ENCODE peak calls at places on chromosomes 7 and 10, in four cellular contexts. T is GM23248, C is astrocyte, Q is K562. H is an unnamed sample.

GRCh38 chr10:100826983-100827818 is 81.8 kb downstream of the PAX2 start:
- DNase-seq in T (peak; percentile 10), C (no peak), Q (no peak), H (no peak)

GRCh38 chr7:98651760-98652159 is 34.7 kb downstream of the NPTX2 start:
- DNase-seq in T (no peak), C (no peak), Q (no peak), H (no peak)

GRCh38 chr7:29243777-29244655 is 49.4 kb downstream of the CHN2 start:
- DNase-seq in T (no peak), Q (peak; percentile 23), C (no peak), H (no peak)

GRCh38 chr7:158292948-158293347 is 294.7 kb downstream of the PTPRN2 start:
- DNase-seq in C (no peak), T (no peak), Q (no peak), H (no peak)

GRCh38 chr10:72248477-72249151 is 25.1 kb upstream of the DDIT4 start:
- DNase-seq in T (peak; percentile 33), Q (no peak), C (no peak), H (peak; percentile 68)

GRCh38 chr10:24813866-24814265 is 90.2 kb upstream of the ARHGAP21 start:
- DNase-seq in Q (no peak), C (no peak), T (no peak), H (no peak)

GRCh38 chr7:128304212-128304611 is 39.5 kb downstream of the RBM28 start:
- DNase-seq in Q (no peak), T (no peak), C (no peak), H (no peak)

GRCh38 chr7:21550076-21550475 is 7.2 kb downstream of the DNAH11 start:
- DNase-seq in Q (no peak), C (no peak), T (no peak), H (no peak)

GRCh38 chr10:43479275-43479674 is 42.4 kb downstream of the ZNF487 start:
- DNase-seq in C (peak; percentile 8), Q (no peak), T (peak; percentile 45), H (peak; percentile 60)

GRCh38 chr7:1598961-1599360 is 29.1 kb upstream of the PSMG3 start:
- DNase-seq in T (no peak), Q (no peak), C (no peak), H (no peak)

GRCh38 chr7:386385-386784 is 96.4 kb downstream of the FOXL3 start:
- DNase-seq in C (no peak), T (no peak), Q (no peak), H (no peak)

GRCh38 chr7:40232242-40232929 is 97.6 kb downstream of the SUGCT start:
- DNase-seq in Q (peak; percentile 50), T (peak; percentile 82), C (peak; percentile 61), H (peak; percentile 90)

GRCh38 chr7:101588131-101588935 is 40.8 kb downstream of the MYL10 start:
- DNase-seq in T (no peak), C (no peak), Q (no peak), H (no peak)

GRCh38 chr10:128480601-128481000 is 354.4 kb upstream of the MKI67 start:
- DNase-seq in C (no peak), Q (no peak), T (no peak), H (no peak)

GRCh38 chr7:131164025-131164899 is 163.4 kb upstream of the MKLN1 start:
- DNase-seq in Q (no peak), T (peak; percentile 91), C (peak; percentile 88), H (peak; percentile 87)

GRCh38 chr7:4667776-4668509 is 14.2 kb upstream of the FOXK1 start:
- DNase-seq in Q (no peak), C (peak; percentile 97), T (peak; percentile 53), H (peak; percentile 87)

GRCh38 chr7:516606-517456 is 2.8 kb downstream of the PDGFA start:
- DNase-seq in C (peak; percentile 73), Q (peak; percentile 62), T (peak; percentile 93), H (peak; percentile 93)

GRCh38 chr7:30743371-30744074 is 8.4 kb upstream of the INMT start:
- DNase-seq in C (no peak), T (peak; percentile 52), Q (peak; percentile 80), H (peak; percentile 55)

GRCh38 chr7:102875700-102876192 is 37.1 kb upstream of the LRRC17 start:
- DNase-seq in T (peak; percentile 99), Q (peak; percentile 65), C (peak; percentile 100), H (peak; percentile 94)

GRCh38 chr7:116339564-116339963 is 129.2 kb downstream of the TES start:
- DNase-seq in C (no peak), Q (peak; percentile 38), T (no peak), H (no peak)

GRCh38 chr7:620052-620451 is 100.4 kb upstream of the PDGFA start:
- DNase-seq in T (peak; percentile 31), C (peak; percentile 89), Q (peak; percentile 39), H (no peak)

GRCh38 chr10:114010316-114010715 is 33.4 kb upstream of the ADRB1 start:
- DNase-seq in Q (no peak), C (no peak), T (no peak), H (peak; percentile 24)

GRCh38 chr10:122161795-122162194 is 109.3 kb upstream of the BTBD16 start:
- DNase-seq in Q (no peak), C (no peak), T (no peak), H (no peak)

GRCh38 chr7:4159761-4160554 is 522.1 kb upstream of the FOXK1 start:
- DNase-seq in C (peak; percentile 4), Q (no peak), T (no peak), H (no peak)

GRCh38 chr10:47406870-47407648 is 23.0 kb upstream of the ZNF488 start:
- DNase-seq in T (peak; percentile 80), C (peak; percentile 83), Q (peak; percentile 89), H (peak; percentile 60)

GRCh38 chr7:143283344-143283743 is 1.4 kb upstream of the TMEM139 start:
- DNase-seq in T (no peak), Q (no peak), C (no peak), H (no peak)

GRCh38 chr10:70602665-70603438 is at the start of gene PRF1:
- DNase-seq in Q (peak; percentile 65), T (no peak), C (no peak), H (no peak)

GRCh38 chr10:119341236-119342016 is 134.1 kb downstream of the GRK5 start:
- DNase-seq in C (peak; percentile 71), Q (no peak), T (peak; percentile 80), H (peak; percentile 42)

GRCh38 chr7:152640829-152641228 is 35.1 kb downstream of the XRCC2 start:
- DNase-seq in Q (no peak), C (no peak), T (no peak), H (no peak)

GRCh38 chr7:7772385-7772784 is 54.0 kb upstream of the RPA3 start:
- DNase-seq in C (peak; percentile 46), T (no peak), Q (no peak), H (peak; percentile 50)

GRCh38 chr10:128274938-128275337 is 148.7 kb upstream of the MKI67 start:
- DNase-seq in Q (peak; percentile 26), C (no peak), T (peak; percentile 79), H (peak; percentile 1)

GRCh38 chr10:11433657-11434056 is 177.8 kb downstream of the USP6NL start:
- DNase-seq in T (no peak), C (no peak), Q (no peak), H (no peak)

GRCh38 chr7:67423058-67423457 is 426.4 kb downstream of the TYW1 start:
- DNase-seq in Q (no peak), T (no peak), C (no peak), H (no peak)

GRCh38 chr10:80739963-80740715 is 202.4 kb downstream of the SH2D4B start:
- DNase-seq in C (no peak), Q (peak; percentile 85), T (no peak), H (no peak)

GRCh38 chr7:156039194-156039593 is 226.9 kb upstream of the SHH start:
- DNase-seq in C (no peak), T (no peak), Q (no peak), H (no peak)
- H3K9ac ChIP-seq in C (no peak overlapping the region), T (no peak overlapping the region), Q (no peak overlapping the region), H (no peak overlapping the region)

GRCh38 chr7:46291064-46291463 is 370.0 kb upstream of the IGFBP3 start:
- DNase-seq in T (peak; percentile 95), C (peak; percentile 59), Q (no peak), H (peak; percentile 68)
- H3K9ac ChIP-seq in T (peak overlapping the region; percentile 71), C (peak overlapping the region; percentile 21), Q (no peak overlapping the region), H (peak overlapping the region; percentile 24)

DNA sequence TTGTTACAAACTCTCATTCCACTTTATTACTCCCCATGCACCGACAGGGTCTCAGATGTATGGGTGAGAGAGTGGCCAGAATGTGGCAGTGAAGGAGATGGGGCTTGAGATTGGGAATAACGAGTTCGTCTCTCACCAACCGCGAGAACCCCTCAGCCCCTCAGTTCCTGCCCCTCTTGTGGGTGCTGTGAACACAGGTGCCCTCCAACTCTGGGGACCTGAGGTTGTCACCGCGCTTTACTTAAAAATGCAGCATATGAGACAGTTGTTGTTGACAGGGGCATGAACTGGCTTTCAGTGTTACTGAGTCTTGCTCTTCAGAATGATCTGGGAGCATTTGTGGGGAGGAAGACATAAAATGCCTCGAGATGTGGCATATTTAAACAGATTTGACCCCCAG is 290.0 kb downstream of the WDR37 start:
- DNase-seq in Q (no peak), T (no peak), C (no peak), H (no peak)
- H3K9ac ChIP-seq in Q (no peak overlapping the region), T (no peak overlapping the region), C (no peak overlapping the region), H (no peak overlapping the region)

DNA sequence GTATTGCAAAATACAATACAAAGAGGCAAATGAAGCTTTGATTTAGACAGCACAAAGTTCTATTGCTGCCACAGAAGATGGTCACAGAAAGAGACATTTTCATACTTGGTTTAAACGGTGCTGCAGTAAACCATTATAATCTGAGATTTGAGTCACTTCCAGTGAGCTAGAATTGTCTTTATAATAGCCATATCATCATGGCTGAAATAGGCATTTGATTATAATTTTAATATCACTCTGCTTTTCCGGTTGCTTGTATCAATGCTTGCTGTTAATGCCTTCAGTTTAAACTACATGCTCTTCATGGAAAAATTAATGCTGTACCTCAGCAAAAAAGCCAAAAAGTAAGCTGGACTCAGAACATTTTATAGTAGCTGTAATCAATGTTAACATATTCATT is 48.5 kb downstream of the CPEB3 start:
- DNase-seq in T (no peak), C (no peak), Q (no peak), H (no peak)
- H3K9ac ChIP-seq in T (no peak overlapping the region), C (no peak overlapping the region), Q (no peak overlapping the region), H (no peak overlapping the region)

DNA sequence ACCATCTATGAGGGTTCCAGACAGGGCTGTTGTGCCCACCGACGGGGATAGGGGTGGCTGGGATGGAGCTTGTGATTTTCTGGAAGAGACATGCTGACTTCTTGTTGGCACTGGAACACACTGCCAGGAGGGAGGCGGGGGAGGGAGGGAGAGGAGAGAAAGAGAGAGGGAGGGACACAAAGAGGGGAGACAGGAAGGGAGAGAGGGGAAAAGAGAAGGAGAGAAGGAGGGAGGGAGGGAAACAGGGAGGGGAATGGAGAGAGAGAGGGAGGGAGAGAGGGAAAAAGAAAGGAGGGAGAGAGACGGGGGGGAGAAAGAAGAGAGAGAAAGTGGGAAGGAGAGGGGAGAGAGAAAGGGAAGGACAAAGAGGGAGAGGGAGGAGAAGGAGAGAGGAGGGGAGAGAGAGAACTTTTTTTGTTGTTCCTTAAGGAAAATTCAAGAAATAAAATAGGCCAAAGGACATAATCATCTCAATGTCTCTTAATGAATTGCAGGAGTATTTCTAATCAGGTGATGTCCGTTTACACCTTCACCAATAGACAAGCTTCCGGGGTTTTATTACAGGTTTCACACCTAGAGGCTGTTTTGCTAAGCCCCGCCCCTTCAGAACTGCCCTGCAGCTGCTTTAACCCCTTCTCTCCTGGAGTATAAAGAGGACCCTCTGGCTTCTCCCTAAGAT is 82.2 kb upstream of the GTF2IRD1 start:
- DNase-seq in T (no peak), C (no peak), Q (peak; percentile 49), H (no peak)
- H3K9ac ChIP-seq in T (no peak overlapping the region), C (no peak overlapping the region), Q (no peak overlapping the region), H (no peak overlapping the region)